ENCODE peak calls at places on chromosomes 3 and 15, in nine cellular contexts. A is stimulated activated CD8-positive, alpha-beta memory T cell treated with anti-CD3 and anti-CD28 coated beads, Interleukin-15, amount 100 ng/mL, for 1 hour; S is epithelial cell of esophagus; G is mesothelial cell of epicardium; O is NCI-H2081; E is HFFc6; C is anterior cingulate cortex; V is HT1080; Q is astrocyte of the spinal cord. U is an unnamed sample.

GRCh38 chr15:25065286-25065685 is 110.5 kb downstream of the SNRPN start:
- DNase-seq in O (no peak), E (no peak), A (no peak), Q (no peak), G (no peak), S (no peak), C (no peak), V (no peak), U (no peak)

GRCh38 chr3:52347716-52348635 is 31.9 kb downstream of the DNAH1 start:
- DNase-seq in A (no peak), S (no peak), Q (no peak), E (no peak), V (no peak), C (no peak), G (no peak), O (no peak), U (no peak)

GRCh38 chr3:117084739-117085270 is 375.2 kb downstream of the TUSC7 start:
- DNase-seq in C (no peak), O (no peak), S (no peak), V (no peak), A (no peak), E (no peak), G (no peak), Q (no peak), U (no peak)

GRCh38 chr3:194773216-194773615 is 87.5 kb downstream of the FAM43A start:
- DNase-seq in G (no peak), O (no peak), S (peak), Q (no peak), V (peak), A (no peak), C (no peak), E (peak), U (peak)

GRCh38 chr3:32945136-32945535 is 6.3 kb upstream of the CCR4 start:
- DNase-seq in C (no peak), V (peak), Q (no peak), O (no peak), E (peak), G (no peak), A (no peak), S (peak), U (peak)

GRCh38 chr3:47096955-47097354 is 67.0 kb downstream of the SETD2 start:
- DNase-seq in Q (peak), S (peak), O (no peak), V (peak), G (no peak), E (peak), C (no peak), A (no peak), U (peak)

GRCh38 chr3:25096536-25096935 is 331.5 kb upstream of the RARB start:
- DNase-seq in C (no peak), V (no peak), O (no peak), Q (no peak), S (peak), E (no peak), G (no peak), A (no peak), U (no peak)

GRCh38 chr3:122356402-122356801 is 26.6 kb downstream of the MIX23 start:
- DNase-seq in S (peak), Q (peak), G (no peak), C (no peak), V (peak), A (no peak), O (peak), E (peak), U (peak)

GRCh38 chr3:49238274-49239127 is 38.5 kb downstream of the C3orf62 start:
- DNase-seq in O (no peak), G (no peak), S (peak), C (no peak), A (no peak), V (no peak), Q (peak), E (no peak), U (peak)

U was measured in mesenchymal stem cell.